ENCODE peak calls at places on chromosome 7, in four cellular contexts. A is stimulated activated naive CD4-positive, alpha-beta T cell; W is AG04450; G is mesenteric fat pad. J is an unnamed sample.

GRCh38 chr7:117630501-117630900 is 150.7 kb downstream of the CFTR start:
- DNase-seq in G (no peak), A (no peak), W (no peak), J (no peak)

GRCh38 chr7:50317221-50317678 is 12.7 kb downstream of the IKZF1 start:
- DNase-seq in A (no peak), G (no peak), W (no peak), J (peak)

GRCh38 chr7:15602236-15602635 is 40.4 kb upstream of the AGMO start:
- DNase-seq in W (no peak), A (no peak), G (no peak), J (no peak)

GRCh38 chr7:1368682-1369571 is 90.3 kb downstream of the MICALL2 start:
- DNase-seq in G (no peak), A (peak), W (no peak), J (no peak)

GRCh38 chr7:150927954-150928340 is 50.2 kb downstream of the KCNH2 start:
- DNase-seq in W (no peak), A (no peak), G (no peak), J (no peak)

GRCh38 chr7:44757311-44757710 is 8.7 kb downstream of the ZMIZ2 start:
- DNase-seq in W (no peak), G (no peak), A (no peak), J (no peak)

GRCh38 chr7:47795631-47796030 is 152.6 kb downstream of the PKD1L1 start:
- DNase-seq in W (peak), G (no peak), A (no peak), J (no peak)

GRCh38 chr7:1247527-1248041 is 14.9 kb downstream of the UNCX start:
- DNase-seq in W (no peak), A (no peak), G (no peak), J (no peak)

GRCh38 chr7:79353720-79354468 is 99.6 kb downstream of the MAGI2 start:
- DNase-seq in A (no peak), G (no peak), W (no peak), J (no peak)

GRCh38 chr7:16098585-16099179 is 322.7 kb downstream of the CRPPA start:
- DNase-seq in W (no peak), G (no peak), A (no peak), J (no peak)

GRCh38 chr7:7177044-7177517 is 5.3 kb upstream of the C1GALT1 start:
- DNase-seq in G (no peak), W (no peak), A (no peak), J (peak)

GRCh38 chr7:38310601-38311057 is 37.2 kb upstream of the TARP start:
- DNase-seq in A (no peak), W (no peak), G (no peak), J (no peak)

GRCh38 chr7:66877577-66878300 is 43.3 kb upstream of the TMEM248 start:
- DNase-seq in W (no peak), A (no peak), G (no peak), J (no peak)

GRCh38 chr7:1392556-1392955 is 66.7 kb downstream of the MICALL2 start:
- DNase-seq in A (no peak), G (no peak), W (no peak), J (no peak)

GRCh38 chr7:68958571-68958970 is 639.7 kb upstream of the AUTS2 start:
- DNase-seq in W (no peak), G (no peak), A (no peak), J (no peak)

GRCh38 chr7:75599244-75599771 is 107.2 kb downstream of the SPDYE5 start:
- DNase-seq in W (no peak), A (no peak), G (no peak), J (no peak)

GRCh38 chr7:23696916-23697441 is 13.0 kb upstream of the STK31 start:
- DNase-seq in W (no peak), A (peak), G (no peak), J (peak)

GRCh38 chr7:22238354-22239311 is 118.3 kb downstream of the RAPGEF5 start:
- DNase-seq in G (no peak), A (no peak), W (peak), J (no peak)

GRCh38 chr7:55132550-55132889 is 113.7 kb downstream of the EGFR start:
- DNase-seq in A (no peak), G (no peak), W (no peak), J (no peak)

GRCh38 chr7:117375380-117375779 is 51.9 kb downstream of the ASZ1 start:
- DNase-seq in A (no peak), G (no peak), W (no peak), J (no peak)

GRCh38 chr7:113504142-113504541 is 385.8 kb upstream of the SMIM30 start:
- DNase-seq in W (no peak), A (no peak), G (no peak), J (no peak)

GRCh38 chr7:6479067-6479466 is 31.3 kb upstream of the DAGLB start:
- DNase-seq in A (no peak), G (no peak), W (no peak), J (no peak)

GRCh38 chr7:133984023-133984422 is 143.1 kb upstream of the LRGUK start:
- DNase-seq in A (no peak), W (no peak), G (no peak), J (no peak)

GRCh38 chr7:106313456-106313891 is 28.7 kb upstream of the NAMPT start:
- DNase-seq in G (no peak), W (peak), A (no peak), J (peak)

GRCh38 chr7:139183878-139184338 is 47.1 kb upstream of the UBN2 start:
- DNase-seq in W (no peak), A (no peak), G (no peak), J (no peak)

GRCh38 chr7:94449151-94449725 is 54.5 kb downstream of the COL1A2 start:
- DNase-seq in G (no peak), W (no peak), A (no peak), J (peak)

GRCh38 chr7:11655163-11655562 is 176.8 kb downstream of the THSD7A start:
- DNase-seq in W (no peak), G (no peak), A (no peak), J (no peak)

GRCh38 chr7:101936612-101937231 is 119.3 kb downstream of the CUX1 start:
- DNase-seq in W (no peak), G (no peak), A (no peak), J (peak)

GRCh38 chr7:1758859-1759521 is 88.9 kb downstream of the ELFN1 start:
- DNase-seq in W (no peak), A (no peak), G (no peak), J (no peak)

GRCh38 chr7:1200045-1200444 is 32.6 kb upstream of the UNCX start:
- DNase-seq in W (no peak), G (no peak), A (no peak), J (no peak)

GRCh38 chr7:81433196-81433595 is 336.7 kb downstream of the HGF start:
- DNase-seq in W (no peak), A (no peak), G (no peak), J (no peak)

GRCh38 chr7:55164527-55164926 is 145.7 kb downstream of the EGFR start:
- DNase-seq in G (no peak), A (no peak), W (no peak), J (no peak)